ENCODE peak calls at places on chromosome 13, in five cellular contexts. F is BJ, S is cardiac fibroblast, L is NT2/D1, I is tibial artery. A is an unnamed sample.

GRCh38 chr13:51822106-51822840 is 18.3 kb upstream of the DHRS12 start:
- DNase-seq in F (no peak), S (no peak), L (no peak), I (no peak), A (no peak)

GRCh38 chr13:59494560-59494970 is 669.2 kb downstream of the DIAPH3 start:
- DNase-seq in F (peak; percentile 48), S (peak; percentile 87), L (no peak), I (no peak), A (peak; percentile 21)

GRCh38 chr13:75405976-75406703 is 75.8 kb downstream of the TBC1D4 start:
- DNase-seq in F (no peak), S (peak; percentile 58), L (no peak), I (no peak), A (no peak)

GRCh38 chr13:91668844-91669495 is 270.5 kb downstream of the GPC5 start:
- DNase-seq in F (no peak), S (no peak), L (no peak), I (no peak), A (no peak)

GRCh38 chr13:30710442-30710841 is 24.9 kb upstream of the ALOX5AP start:
- DNase-seq in F (no peak), S (no peak), L (no peak), I (no peak), A (no peak)

GRCh38 chr13:41995946-41996345 is 35.0 kb upstream of the VWA8 start:
- DNase-seq in F (no peak), S (peak; percentile 32), L (no peak), I (no peak), A (peak; percentile 32)

GRCh38 chr13:81051873-81052272 is 710.9 kb upstream of the SPRY2 start:
- DNase-seq in F (no peak), S (peak; percentile 18), L (no peak), I (no peak), A (no peak)

GRCh38 chr13:35474551-35474950 is 1.9 kb downstream of the MAB21L1 start:
- DNase-seq in F (no peak), S (peak; percentile 15), L (no peak), I (no peak), A (no peak)

GRCh38 chr13:59478908-59479307 is 684.8 kb downstream of the DIAPH3 start:
- DNase-seq in F (no peak), S (no peak), L (no peak), I (no peak), A (no peak)

GRCh38 chr13:93700115-93700514 is 473.5 kb downstream of the GPC6 start:
- DNase-seq in F (no peak), S (no peak), L (no peak), I (no peak), A (no peak)

GRCh38 chr13:49956131-49956530 is 20.0 kb upstream of the SPRYD7 start:
- DNase-seq in F (no peak), S (no peak), L (no peak), I (no peak), A (no peak)

GRCh38 chr13:30045916-30046704 is 195.7 kb upstream of the UBL3 start:
- DNase-seq in F (peak; percentile 55), S (peak; percentile 73), L (no peak), I (no peak), A (no peak)

GRCh38 chr13:29435125-29435911 is 160.2 kb downstream of the SLC7A1 start:
- DNase-seq in F (peak; percentile 67), S (peak; percentile 93), L (no peak), I (no peak), A (no peak)

GRCh38 chr13:37194428-37194861 is 89.0 kb upstream of the CSNK1A1L start:
- DNase-seq in F (no peak), S (peak; percentile 96), L (no peak), I (no peak), A (no peak)

GRCh38 chr13:99601535-99601934 is 100.3 kb downstream of the TM9SF2 start:
- DNase-seq in F (no peak), S (no peak), L (no peak), I (no peak), A (no peak)

GRCh38 chr13:36848228-36848982 is 29.4 kb downstream of the RFXAP start:
- DNase-seq in F (no peak), S (peak; percentile 30), L (no peak), I (no peak), A (no peak)

GRCh38 chr13:52984881-52985363 is 43.7 kb upstream of the OLFM4 start:
- DNase-seq in F (no peak), S (no peak), L (no peak), I (no peak), A (no peak)

GRCh38 chr13:86446311-86446710 is 647.1 kb upstream of the SLITRK6 start:
- DNase-seq in F (no peak), S (no peak), L (peak; percentile 11), I (peak; percentile 26), A (no peak)

GRCh38 chr13:44710576-44710975 is 134.4 kb upstream of the TSC22D1 start:
- DNase-seq in F (peak; percentile 61), S (peak; percentile 94), L (no peak), I (no peak), A (peak; percentile 86)

GRCh38 chr13:76523740-76524382 is 362.3 kb downstream of the KCTD12 start:
- DNase-seq in F (no peak), S (peak; percentile 5), L (no peak), I (no peak), A (no peak)

GRCh38 chr13:69755101-69755500 is 352.5 kb upstream of the ATXN8OS start:
- DNase-seq in F (no peak), S (no peak), L (no peak), I (no peak), A (no peak)

GRCh38 chr13:45846681-45847080 is 4.9 kb downstream of the SIAH3 start:
- DNase-seq in F (no peak), S (no peak), L (no peak), I (no peak), A (no peak)

GRCh38 chr13:45849408-45849807 is 2.1 kb downstream of the SIAH3 start:
- DNase-seq in F (no peak), S (no peak), L (no peak), I (no peak), A (no peak)

GRCh38 chr13:45850020-45850613 is 1.4 kb downstream of the SIAH3 start:
- DNase-seq in F (no peak), S (no peak), L (no peak), I (no peak), A (no peak)

GRCh38 chr13:45847554-45848224 is 3.9 kb downstream of the SIAH3 start:
- DNase-seq in F (no peak), S (no peak), L (no peak), I (peak; percentile 36), A (peak; percentile 50)

DNA sequence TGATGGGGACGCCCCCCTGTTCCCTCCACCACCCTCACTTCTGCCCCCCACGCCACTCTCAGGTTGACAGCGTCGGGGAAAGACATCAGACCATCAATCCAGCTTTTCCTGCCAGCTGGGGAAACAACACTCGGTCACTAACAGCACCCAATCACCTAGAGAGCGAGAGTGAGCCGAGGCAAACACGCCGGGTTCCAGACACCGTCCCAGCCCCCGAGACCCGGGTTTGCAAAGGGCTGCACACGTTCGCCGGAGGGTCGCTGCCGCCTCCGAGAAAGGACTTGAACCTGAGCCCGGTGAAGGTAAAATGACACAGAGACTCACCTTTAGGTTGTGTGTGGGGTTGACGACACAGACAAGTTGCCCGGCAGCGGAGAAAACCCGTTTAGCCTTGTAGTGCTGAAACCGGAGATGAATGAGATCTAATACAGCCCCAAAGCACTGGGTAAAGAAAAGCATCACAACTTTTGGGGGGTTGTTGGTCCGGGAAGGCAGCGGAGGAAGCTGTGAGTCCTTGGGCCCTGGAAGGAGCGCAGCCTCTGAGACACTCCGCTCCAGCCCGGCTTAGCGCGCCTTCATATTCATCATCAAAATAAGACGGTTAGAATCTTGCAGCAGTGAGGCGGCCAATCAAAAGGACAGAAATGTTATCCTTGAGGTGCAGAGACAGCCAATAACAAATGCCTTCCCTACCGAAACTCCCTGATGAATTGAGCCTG is at the start of gene SIAH3:
- DNase-seq in F (no peak), S (peak; percentile 20), L (no peak), I (no peak), A (no peak)
- H3K4me3 ChIP-seq in F (no peak within 1 kb of the TSS), S (no peak within 1 kb of the TSS), L (peak within 1 kb of the TSS; percentile 37), I (no peak within 1 kb of the TSS), A (peak within 1 kb of the TSS; percentile 49)

DNA sequence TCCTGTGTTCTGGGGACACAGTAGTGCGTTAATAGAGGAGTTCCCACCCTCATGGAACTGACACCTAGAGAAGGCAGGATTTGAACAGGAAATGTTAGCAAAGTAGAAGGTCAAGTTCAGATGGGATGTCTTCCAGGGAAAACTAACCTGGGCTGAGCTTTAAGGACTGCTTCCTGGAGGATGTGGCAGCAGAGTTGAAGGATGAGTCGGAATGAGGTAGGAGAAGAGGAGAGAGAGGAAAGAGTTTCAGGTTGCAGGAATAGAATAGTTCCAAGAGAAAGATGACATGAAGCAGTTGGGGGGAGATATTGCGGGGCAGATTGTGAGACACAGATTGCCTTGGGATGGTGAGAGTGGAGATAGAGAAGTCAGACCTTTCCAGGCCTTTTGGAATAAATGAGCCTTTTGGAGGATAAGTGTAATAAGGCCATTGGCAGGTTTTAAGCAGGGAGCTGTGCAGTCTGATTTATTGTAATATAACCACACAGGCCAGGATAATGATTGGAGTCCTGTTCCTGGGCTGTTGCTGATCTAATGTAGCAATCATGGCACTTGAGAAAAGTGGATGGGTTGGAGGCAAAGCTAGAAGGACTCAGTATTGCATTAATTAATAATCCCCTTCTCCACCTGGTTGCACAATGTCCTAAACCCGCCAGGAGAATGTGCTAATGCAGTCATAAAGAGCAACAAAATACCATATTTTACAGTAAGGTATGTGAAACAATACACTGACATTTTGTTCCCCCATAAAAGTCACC is 205.4 kb downstream of the SHISA2 start:
- DNase-seq in F (no peak), S (no peak), L (no peak), I (no peak), A (no peak)
- H3K4me3 ChIP-seq in F (no peak overlapping the region), S (no peak overlapping the region), L (no peak overlapping the region), I (no peak overlapping the region), A (no peak overlapping the region)

GRCh38 chr13:96988441-96988840 is 5.8 kb downstream of the OXGR1 start:
- DNase-seq in F (no peak), S (no peak), L (no peak), I (no peak), A (no peak)
- H3K4me3 ChIP-seq in F (no peak overlapping the region), S (no peak overlapping the region), L (no peak overlapping the region), I (no peak overlapping the region), A (no peak overlapping the region)

GRCh38 chr13:112894673-112895481 is 74.1 kb upstream of the MCF2L start:
- DNase-seq in F (no peak), S (no peak), L (no peak), I (no peak), A (no peak)
- H3K4me3 ChIP-seq in F (peak overlapping the region; percentile 9), S (no peak overlapping the region), L (peak overlapping the region; percentile 53), I (peak overlapping the region; percentile 31), A (peak overlapping the region; percentile 57)

DNA sequence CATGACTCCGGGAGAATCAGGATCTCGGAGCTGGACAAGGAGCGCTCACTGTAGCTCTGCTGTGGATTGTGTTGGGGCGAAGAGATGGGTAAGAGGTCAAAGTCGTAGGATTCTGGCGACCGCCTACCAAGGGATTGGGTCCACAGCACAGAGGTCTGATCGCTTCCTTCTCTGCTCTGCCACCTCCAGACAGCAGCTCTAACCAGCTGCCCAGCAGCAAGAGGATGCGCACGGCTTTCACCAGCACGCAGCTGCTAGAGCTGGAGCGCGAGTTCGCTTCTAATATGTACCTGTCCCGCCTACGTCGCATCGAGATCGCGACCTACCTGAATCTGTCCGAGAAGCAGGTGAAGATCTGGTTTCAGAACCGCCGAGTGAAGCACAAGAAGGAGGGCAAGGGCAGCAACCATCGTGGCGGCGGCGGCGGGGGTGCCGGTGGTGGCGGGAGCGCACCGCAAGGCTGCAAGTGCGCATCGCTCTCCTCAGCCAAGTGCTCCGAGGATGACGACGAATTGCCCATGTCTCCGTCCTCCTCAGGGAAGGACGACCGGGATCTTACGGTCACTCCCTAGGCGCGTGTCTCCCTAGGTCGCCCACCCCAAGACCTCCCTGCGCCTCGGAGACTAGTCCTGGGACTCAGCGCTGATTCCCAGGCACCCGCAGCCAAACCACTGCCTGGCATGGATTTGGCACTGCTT is 1.2 kb downstream of the GSX1 start:
- DNase-seq in F (no peak), S (no peak), L (no peak), I (no peak), A (no peak)
- H3K4me3 ChIP-seq in F (no peak overlapping the region), S (no peak overlapping the region), L (no peak overlapping the region), I (no peak overlapping the region), A (no peak overlapping the region)